ENCODE peak calls at places on chromosomes 5 and 9, in six cellular contexts. K is body of pancreas, D is choroid plexus epithelial cell, E is Caco-2, A is GM13977, M is bronchial epithelial cell. F is an unnamed sample.

GRCh38 chr5:13956441-13956840 is 12.0 kb upstream of the DNAH5 start:
- DNase-seq in K (no peak), D (no peak), E (no peak), A (no peak), M (no peak), F (no peak)

GRCh38 chr5:133051547-133052316 is at the start of gene HSPA4:
- DNase-seq in K (peak; percentile 99), D (peak; percentile 99), E (peak; percentile 99), A (peak; percentile 97), M (peak; percentile 95), F (peak; percentile 99)

GRCh38 chr5:14806452-14806851 is 65.1 kb downstream of the ANKH start:
- DNase-seq in K (peak; percentile 9), D (peak; percentile 94), E (no peak), A (no peak), M (no peak), F (no peak)

GRCh38 chr5:103207001-103207400 is 51.6 kb upstream of the MACIR start:
- DNase-seq in K (no peak), D (no peak), E (no peak), A (no peak), M (no peak), F (no peak)

GRCh38 chr5:169197343-169197742 is 103.6 kb downstream of the SLIT3 start:
- DNase-seq in K (peak; percentile 52), D (no peak), E (no peak), A (no peak), M (peak; percentile 55), F (no peak)

GRCh38 chr9:93677641-93678136 is 101.3 kb downstream of the PHF2 start:
- DNase-seq in K (peak; percentile 1), D (no peak), E (peak; percentile 7), A (no peak), M (no peak), F (no peak)

GRCh38 chr5:35069188-35069587 is 21.4 kb upstream of the AGXT2 start:
- DNase-seq in K (no peak), D (no peak), E (no peak), A (no peak), M (no peak), F (no peak)

GRCh38 chr5:124527220-124527991 is 219.0 kb downstream of the ZNF608 start:
- DNase-seq in K (no peak), D (no peak), E (peak; percentile 88), A (no peak), M (peak; percentile 1), F (no peak)

GRCh38 chr5:38576971-38577684 is 20.7 kb upstream of the LIFR start:
- DNase-seq in K (no peak), D (no peak), E (no peak), A (no peak), M (no peak), F (no peak)

GRCh38 chr5:76787237-76787636 is 31.6 kb upstream of the F2RL1 start:
- DNase-seq in K (peak; percentile 36), D (peak; percentile 100), E (peak; percentile 72), A (no peak), M (peak; percentile 60), F (no peak)

GRCh38 chr9:31253800-31254762 is 1130.4 kb upstream of the ACO1 start:
- DNase-seq in K (no peak), D (no peak), E (no peak), A (no peak), M (no peak), F (peak; percentile 4)

GRCh38 chr5:1167728-1168709 is 33.4 kb upstream of the SLC6A19 start:
- DNase-seq in K (peak; percentile 86), D (peak; percentile 80), E (peak; percentile 76), A (peak; percentile 90), M (peak; percentile 48), F (peak; percentile 88)

GRCh38 chr9:89367726-89368437 is 49.6 kb downstream of the SECISBP2 start:
- DNase-seq in K (no peak), D (no peak), E (no peak), A (no peak), M (no peak), F (no peak)

GRCh38 chr5:15877905-15878304 is 301.7 kb downstream of the MARCHF11 start:
- DNase-seq in K (no peak), D (no peak), E (no peak), A (no peak), M (no peak), F (no peak)

GRCh38 chr9:115353681-115354080 is 235.7 kb upstream of the TNC start:
- DNase-seq in K (no peak), D (no peak), E (no peak), A (no peak), M (peak; percentile 35), F (no peak)

GRCh38 chr5:131959136-131959535 is 13.7 kb upstream of the MEIKIN start:
- DNase-seq in K (no peak), D (no peak), E (no peak), A (no peak), M (no peak), F (no peak)

GRCh38 chr5:14628346-14628745 is 36.2 kb upstream of the OTULIN start:
- DNase-seq in K (peak; percentile 35), D (peak; percentile 76), E (peak; percentile 55), A (peak; percentile 36), M (peak; percentile 46), F (peak; percentile 41)

GRCh38 chr5:148932355-148932935 is 106.0 kb downstream of the ADRB2 start:
- DNase-seq in K (no peak), D (no peak), E (no peak), A (no peak), M (no peak), F (no peak)

GRCh38 chr5:177446184-177447065 is at the start of gene PRR7:
- DNase-seq in K (peak; percentile 74), D (peak; percentile 55), E (peak; percentile 70), A (peak; percentile 92), M (no peak), F (peak; percentile 89)

GRCh38 chr5:129048509-129048908 is 46.0 kb upstream of the ISOC1 start:
- DNase-seq in K (no peak), D (no peak), E (no peak), A (no peak), M (no peak), F (no peak)

GRCh38 chr9:92712767-92713166 is 42.8 kb upstream of the IPPK start:
- DNase-seq in K (no peak), D (no peak), E (no peak), A (no peak), M (no peak), F (no peak)

GRCh38 chr5:84239509-84239908 is 145.2 kb downstream of the EDIL3 start:
- DNase-seq in K (no peak), D (peak; percentile 87), E (no peak), A (no peak), M (peak; percentile 85), F (no peak)

GRCh38 chr5:2747372-2748179 is 3.9 kb downstream of the IRX2 start:
- DNase-seq in K (no peak), D (no peak), E (no peak), A (no peak), M (no peak), F (no peak)

GRCh38 chr5:100826133-100826532 is 76.9 kb downstream of the ST8SIA4 start:
- DNase-seq in K (no peak), D (no peak), E (no peak), A (peak; percentile 9), M (no peak), F (peak; percentile 18)

GRCh38 chr5:157295247-157295646 is 29.3 kb downstream of the CYFIP2 start:
- DNase-seq in K (no peak), D (no peak), E (no peak), A (no peak), M (no peak), F (no peak)

GRCh38 chr9:97516111-97516510 is 14.6 kb downstream of the TMOD1 start:
- DNase-seq in K (no peak), D (no peak), E (no peak), A (no peak), M (no peak), F (no peak)

GRCh38 chr9:7879551-7880245 is 80.1 kb upstream of the DMAC1 start:
- DNase-seq in K (no peak), D (no peak), E (no peak), A (no peak), M (peak; percentile 79), F (no peak)

GRCh38 chr9:125544474-125544873 is 162.5 kb downstream of the MAPKAP1 start:
- DNase-seq in K (no peak), D (no peak), E (no peak), A (no peak), M (no peak), F (no peak)

GRCh38 chr5:89178576-89178975 is 295.6 kb upstream of the MEF2C start:
- DNase-seq in K (no peak), D (no peak), E (no peak), A (no peak), M (no peak), F (no peak)

GRCh38 chr9:34546834-34547827 is 24.3 kb upstream of the ENHO start:
- DNase-seq in K (peak; percentile 65), D (peak; percentile 83), E (peak; percentile 61), A (no peak), M (peak; percentile 48), F (peak; percentile 59)
- TF ChIP-seq CTCF in K (peak; percentile 37), D (peak; percentile 82), E (peak; percentile 58), A (peak; percentile 65), M (peak; percentile 81), F (peak; percentile 58)

DNA sequence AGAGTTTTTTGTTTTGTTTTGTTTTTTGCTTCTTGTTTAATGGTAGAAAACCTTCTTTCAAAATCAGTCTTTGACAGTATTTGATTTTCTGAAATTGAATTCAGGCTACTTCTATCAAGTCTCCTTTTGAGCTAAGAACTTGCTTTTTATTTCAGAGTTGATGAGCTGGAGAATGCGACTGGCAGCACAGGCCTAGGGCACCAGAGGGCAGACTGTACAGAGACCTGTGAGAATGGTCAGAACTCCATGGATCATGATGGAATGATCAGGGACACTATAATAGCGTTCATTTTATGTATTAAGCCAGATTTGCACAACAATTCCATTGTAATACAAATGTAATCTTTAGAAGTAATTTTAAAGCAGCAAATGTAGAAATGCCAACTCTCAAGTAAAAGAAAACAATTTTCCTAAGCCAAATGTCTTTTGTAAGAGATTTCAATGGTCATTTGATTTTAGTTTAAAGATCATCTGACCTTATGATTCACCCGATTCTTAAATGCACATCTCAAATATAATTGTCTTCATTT is 902.4 kb downstream of the NR2F1-AS1 start:
- DNase-seq in K (peak; percentile 9), D (no peak), E (no peak), A (no peak), M (peak; percentile 5), F (no peak)
- TF ChIP-seq CTCF in K (no peak), D (peak; percentile 38), E (no peak), A (no peak), M (peak; percentile 1), F (no peak)

DNA sequence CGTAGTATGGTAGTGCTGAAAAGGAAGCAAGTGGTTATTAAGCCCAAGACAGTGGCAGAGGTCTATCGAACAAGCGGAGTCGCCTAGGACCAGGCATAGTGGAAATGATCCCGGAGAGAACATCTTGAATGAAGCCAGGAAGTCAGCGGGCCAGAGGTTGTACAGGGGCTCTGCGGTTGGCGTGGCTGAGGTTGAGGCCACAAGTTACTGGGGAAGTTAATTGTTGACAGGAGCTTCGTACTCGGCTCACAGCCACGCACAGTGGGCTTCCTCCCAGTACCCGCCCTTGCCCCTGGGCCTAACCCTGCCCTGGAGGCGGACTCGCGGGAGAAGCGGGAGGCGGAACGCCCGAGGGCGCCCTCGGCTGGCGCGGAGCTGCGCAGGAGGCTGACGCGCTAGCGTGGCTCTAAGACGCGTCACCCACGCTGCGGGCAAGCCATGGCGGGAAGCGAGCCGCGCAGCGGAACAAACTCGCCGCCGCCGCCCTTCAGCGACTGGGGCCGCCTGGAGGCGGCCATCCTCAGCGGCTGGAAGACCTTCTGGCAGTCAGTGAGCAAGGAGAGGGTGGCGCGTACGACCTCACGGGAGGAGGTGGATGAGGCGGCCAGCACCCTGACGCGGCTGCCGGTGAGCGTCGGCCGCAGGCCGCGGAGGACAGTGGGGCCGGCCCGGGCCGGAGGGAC is at the start of gene FBXO4:
- DNase-seq in K (peak; percentile 89), D (peak; percentile 82), E (peak; percentile 87), A (peak; percentile 77), M (peak; percentile 67), F (peak; percentile 82)
- TF ChIP-seq CTCF in K (peak; percentile 53), D (peak; percentile 57), E (peak; percentile 36), A (peak; percentile 90), M (peak; percentile 78), F (peak; percentile 90)

GRCh38 chr9:1042466-1042865 is 7.7 kb upstream of the DMRT2 start:
- DNase-seq in K (peak; percentile 25), D (no peak), E (no peak), A (peak; percentile 67), M (no peak), F (peak; percentile 45)
- TF ChIP-seq CTCF in K (peak; percentile 25), D (no peak), E (no peak), A (peak; percentile 43), M (peak; percentile 50), F (peak; percentile 20)